ENCODE peak calls at places on chromosomes 1 and 21, in six cellular contexts. A, S, I, E, M and B are unnamed samples.

GRCh38 chr1:227759345-227760300 is 24.4 kb downstream of the SNAP47 start:
- DNase-seq in M (no peak), E (no peak), I (no peak), A (no peak), S (no peak), B (peak)

GRCh38 chr1:85502625-85503083 is 37.7 kb upstream of the DDAH1 start:
- DNase-seq in S (peak), M (no peak), E (peak), I (no peak), A (peak), B (no peak)

GRCh38 chr1:34518146-34518545 is 236.7 kb upstream of the GJB5 start:
- DNase-seq in E (no peak), A (no peak), S (no peak), M (no peak), I (no peak), B (no peak)

GRCh38 chr1:214720561-214720960 is 117.6 kb downstream of the CENPF start:
- DNase-seq in E (no peak), I (no peak), M (no peak), A (no peak), S (no peak), B (no peak)

GRCh38 chr1:217019475-217019874 is 296.2 kb upstream of the ESRRG start:
- DNase-seq in A (no peak), I (no peak), M (no peak), E (no peak), S (no peak), B (no peak)

GRCh38 chr1:214476229-214476957 is 75.0 kb downstream of the PTPN14 start:
- DNase-seq in S (no peak), M (no peak), I (no peak), E (no peak), A (no peak), B (no peak)

GRCh38 chr1:25727026-25727818 is 72.8 kb upstream of the SELENON start:
- DNase-seq in I (no peak), A (no peak), S (no peak), M (no peak), E (no peak), B (no peak)

GRCh38 chr1:175591083-175591743 is 152.2 kb downstream of the TNR start:
- DNase-seq in E (peak), M (peak), S (no peak), I (no peak), A (no peak), B (no peak)

GRCh38 chr1:246513619-246514343 is 6.7 kb upstream of the SMYD3 start:
- DNase-seq in I (no peak), M (no peak), E (no peak), S (no peak), A (no peak), B (no peak)

GRCh38 chr21:44525431-44526095 is 14.4 kb downstream of the KRTAP10-1 start:
- DNase-seq in A (no peak), I (no peak), E (no peak), M (no peak), S (no peak), B (no peak)

GRCh38 chr1:121443131-121443530 is 258.4 kb downstream of the SRGAP2C start:
- DNase-seq in I (no peak), A (no peak), M (no peak), E (no peak), S (no peak), B (no peak)

GRCh38 chr1:6597777-6598131 is 4.9 kb downstream of the KLHL21 start:
- DNase-seq in A (no peak), I (no peak), E (no peak), M (no peak), S (no peak), B (no peak)

GRCh38 chr1:203726417-203726867 is 38.5 kb upstream of the LAX1 start:
- DNase-seq in S (no peak), E (no peak), A (no peak), M (peak), I (no peak), B (no peak)

GRCh38 chr1:26177182-26177684 is at the start of gene CNKSR1:
- DNase-seq in E (no peak), S (peak), I (no peak), A (peak), M (no peak), B (no peak)

GRCh38 chr1:210841926-210842625 is 291.9 kb downstream of the KCNH1 start:
- DNase-seq in A (no peak), S (no peak), E (peak), I (no peak), M (no peak), B (no peak)

GRCh38 chr1:156126701-156127534 is 12.4 kb downstream of the LMNA start:
- DNase-seq in I (peak), S (no peak), A (no peak), M (no peak), E (no peak), B (peak)

GRCh38 chr1:244628719-244629299 is 24.1 kb upstream of the DESI2 start:
- DNase-seq in A (no peak), E (no peak), S (no peak), M (no peak), I (no peak), B (no peak)

GRCh38 chr1:69862906-69863305 is 295.2 kb downstream of the LRRC7 start:
- DNase-seq in I (no peak), A (no peak), E (no peak), S (no peak), M (no peak), B (no peak)

GRCh38 chr1:168483531-168483930 is 60.3 kb downstream of the XCL2 start:
- DNase-seq in I (no peak), E (no peak), S (no peak), M (no peak), A (no peak), B (peak)

GRCh38 chr1:210366767-210367166 is 38.1 kb downstream of the HHAT start:
- DNase-seq in E (no peak), A (no peak), S (no peak), I (no peak), M (no peak), B (no peak)

GRCh38 chr1:145893306-145894055 is 7.8 kb upstream of the ANKRD35 start:
- DNase-seq in A (no peak), S (no peak), I (no peak), E (no peak), M (no peak), B (no peak)

GRCh38 chr1:37028981-37029617 is 5.2 kb downstream of the GRIK3 start:
- DNase-seq in E (no peak), I (no peak), A (no peak), S (peak), M (no peak), B (no peak)

GRCh38 chr1:162822391-162823200 is 32.1 kb downstream of the HSD17B7 start:
- DNase-seq in E (no peak), M (peak), A (peak), S (peak), I (no peak), B (no peak)

GRCh38 chr1:20125091-20125490 is 5.8 kb upstream of the PLA2G2D start:
- DNase-seq in A (no peak), I (no peak), S (no peak), M (no peak), E (no peak), B (no peak)

GRCh38 chr1:206589206-206589605 is 23.1 kb downstream of the EIF2D start:
- DNase-seq in I (no peak), S (no peak), E (no peak), M (no peak), A (no peak), B (peak)

GRCh38 chr1:25232866-25233784 is 823 bp upstream of the SYF2 start:
- DNase-seq in M (peak), E (peak), I (peak), S (peak), A (peak), B (peak)

GRCh38 chr1:56434659-56435202 is 144.6 kb downstream of the PLPP3 start:
- DNase-seq in E (no peak), I (no peak), A (no peak), S (peak), M (no peak), B (no peak)

GRCh38 chr21:32578107-32578691 is 7.1 kb downstream of the TCP10L start:
- DNase-seq in S (peak), A (peak), I (no peak), M (no peak), E (no peak), B (no peak)

GRCh38 chr1:239164451-239165180 is 221.8 kb upstream of the CHRM3 start:
- DNase-seq in A (no peak), I (no peak), S (no peak), M (no peak), E (no peak), B (no peak)

GRCh38 chr1:46285730-46286477 is 17.5 kb downstream of the LRRC41 start:
- DNase-seq in S (peak), M (peak), E (no peak), I (no peak), A (no peak), B (no peak)

GRCh38 chr21:35616090-35616489 is 444.2 kb downstream of the SETD4 start:
- DNase-seq in E (no peak), A (no peak), S (no peak), M (no peak), I (no peak), B (no peak)

GRCh38 chr1:100536031-100536430 is 1.9 kb upstream of the GPR88 start:
- DNase-seq in S (no peak), I (no peak), A (no peak), E (no peak), M (no peak), B (no peak)

GRCh38 chr1:26431979-26432695 is at the start of gene DHDDS:
- DNase-seq in M (peak), A (peak), S (peak), E (peak), I (peak), B (peak)

GRCh38 chr1:101190441-101190840 is 46.4 kb upstream of the S1PR1 start:
- DNase-seq in E (no peak), S (no peak), A (no peak), M (no peak), I (no peak), B (no peak)

GRCh38 chr1:217524787-217525520 is 105.9 kb downstream of the GPATCH2 start:
- DNase-seq in M (no peak), E (no peak), A (no peak), S (no peak), I (no peak), B (peak)